ENCODE peak calls at places on chromosomes 2 and 18, in six cellular contexts. N, X, M, K, O and S are unnamed samples.

GRCh38 chr18:48825101-48825745 is 125.5 kb downstream of the SMAD7 start:
- DNase-seq in O (peak; percentile 44), X (peak; percentile 68), K (no peak), M (peak; percentile 31), N (peak; percentile 72), S (peak; percentile 89)

GRCh38 chr2:55877101-55877500 is 46.5 kb downstream of the EFEMP1 start:
- DNase-seq in N (no peak), M (peak; percentile 69), O (no peak), X (no peak), K (no peak), S (peak; percentile 76)

GRCh38 chr2:212540356-212540755 is 1.8 kb upstream of the ERBB4 start:
- DNase-seq in K (no peak), X (no peak), O (no peak), M (no peak), N (no peak), S (no peak)

GRCh38 chr2:215677466-215677865 is 241.6 kb upstream of the FN1 start:
- DNase-seq in X (peak; percentile 67), M (no peak), O (no peak), K (no peak), N (no peak), S (no peak)

GRCh38 chr2:667332-668000 is 9.7 kb downstream of the TMEM18 start:
- DNase-seq in N (no peak), M (peak; percentile 51), X (peak; percentile 76), O (peak; percentile 71), K (peak; percentile 65), S (peak; percentile 89)

GRCh38 chr2:107932986-107933385 is 53.3 kb upstream of the SLC5A7 start:
- DNase-seq in M (no peak), X (no peak), N (no peak), K (no peak), O (peak; percentile 5), S (peak; percentile 44)

GRCh38 chr2:84338069-84338468 is 121.0 kb downstream of the SUCLG1 start:
- DNase-seq in K (no peak), M (peak; percentile 91), O (peak; percentile 25), X (peak; percentile 8), N (no peak), S (peak; percentile 71)

GRCh38 chr2:144493027-144493809 is 26.7 kb downstream of the ZEB2 start:
- DNase-seq in O (no peak), X (peak; percentile 57), N (no peak), M (no peak), K (no peak), S (no peak)

GRCh38 chr2:18454692-18455255 is 105.7 kb downstream of the RDH14 start:
- DNase-seq in K (no peak), X (no peak), O (no peak), M (peak; percentile 92), N (no peak), S (peak; percentile 75)

GRCh38 chr2:113886479-113887383 is 3.2 kb upstream of the ACTR3 start:
- DNase-seq in K (no peak), N (peak; percentile 80), X (peak; percentile 94), M (peak; percentile 72), O (peak; percentile 90), S (peak; percentile 91)

GRCh38 chr2:86332654-86333053 is 4.8 kb downstream of the REEP1 start:
- DNase-seq in O (no peak), M (no peak), K (no peak), N (peak; percentile 43), X (no peak), S (no peak)

GRCh38 chr2:33531345-33532059 is 55.1 kb downstream of the RASGRP3 start:
- DNase-seq in O (peak; percentile 17), N (no peak), K (no peak), X (peak; percentile 67), M (no peak), S (peak; percentile 82)

GRCh38 chr2:8445580-8445979 is 236.3 kb upstream of the ID2 start:
- DNase-seq in K (no peak), O (no peak), M (no peak), N (no peak), X (no peak), S (no peak)

GRCh38 chr2:24512404-24512803 is 21.4 kb downstream of the NCOA1 start:
- DNase-seq in N (no peak), X (peak; percentile 27), M (no peak), O (no peak), K (no peak), S (peak; percentile 4)

GRCh38 chr2:240137596-240138274 is 1.6 kb upstream of the COPS9 start:
- DNase-seq in M (no peak), X (no peak), O (no peak), N (peak; percentile 50), K (no peak), S (no peak)

GRCh38 chr18:44409071-44409470 is 271.6 kb upstream of the SETBP1 start:
- DNase-seq in O (no peak), X (no peak), K (no peak), M (no peak), N (no peak), S (no peak)

GRCh38 chr2:71736091-71736878 is 282.9 kb downstream of the DYSF start:
- DNase-seq in K (no peak), X (no peak), M (no peak), N (no peak), O (no peak), S (no peak)

GRCh38 chr2:105857076-105857740 is 112.5 kb downstream of the NCK2 start:
- DNase-seq in K (no peak), O (no peak), X (no peak), M (no peak), N (no peak), S (no peak)